ENCODE peak calls at places on chromosomes 16 and 17, in four cellular contexts. O, Y, F and W are unnamed samples.

GRCh38 chr17:17700251-17700969 is 19.2 kb downstream of the RAI1 start:
- DNase-seq in Y (peak), F (no peak), O (no peak), W (peak)

GRCh38 chr16:20383106-20384029 is 21.2 kb downstream of the PDILT start:
- DNase-seq in F (no peak), O (peak), Y (peak), W (peak)

GRCh38 chr17:40318835-40319332 is 9.9 kb downstream of the RARA start:
- DNase-seq in O (no peak), Y (no peak), F (no peak), W (no peak)

GRCh38 chr16:14011846-14012245 is 59.3 kb upstream of the MRTFB start:
- DNase-seq in F (no peak), Y (no peak), O (no peak), W (no peak)

GRCh38 chr17:74276561-74277009 is 2.6 kb downstream of the DNAI2 start:
- DNase-seq in F (no peak), Y (no peak), O (peak), W (no peak)

GRCh38 chr17:66304304-66305174 is 2.1 kb downstream of the PRKCA start:
- DNase-seq in Y (peak), F (no peak), O (no peak), W (peak)

GRCh38 chr17:73432624-73433190 is 120.9 kb upstream of the CDC42EP4 start:
- DNase-seq in Y (no peak), F (no peak), O (no peak), W (no peak)

GRCh38 chr17:39863918-39864746 is at the start of gene IKZF3:
- DNase-seq in Y (peak), F (peak), O (peak), W (no peak)

GRCh38 chr16:16143038-16143763 is 80.1 kb downstream of the ABCC6 start:
- DNase-seq in O (no peak), Y (no peak), F (no peak), W (no peak)

GRCh38 chr17:50467114-50467854 is 1.4 kb downstream of the CHAD start:
- DNase-seq in F (no peak), Y (no peak), O (no peak), W (no peak)

GRCh38 chr17:74206332-74206818 is 2.9 kb downstream of the RPL38 start:
- DNase-seq in Y (no peak), O (no peak), F (no peak), W (no peak)

GRCh38 chr16:14487579-14487978 is 142.5 kb downstream of the PARN start:
- DNase-seq in Y (no peak), O (no peak), F (no peak), W (no peak)

GRCh38 chr17:17590883-17591407 is 563 bp downstream of the PEMT start:
- DNase-seq in Y (no peak), F (no peak), O (no peak), W (no peak)

GRCh38 chr17:49359990-49360795 is 1.9 kb downstream of the ZNF652 start:
- DNase-seq in F (no peak), O (no peak), Y (peak), W (no peak)

GRCh38 chr16:76897816-76898215 is 293.2 kb upstream of the MON1B start:
- DNase-seq in Y (no peak), O (no peak), F (no peak), W (no peak)

GRCh38 chr16:53549970-53550406 is 47.0 kb upstream of the AKTIP start:
- DNase-seq in O (peak), F (no peak), Y (peak), W (peak)

GRCh38 chr16:51845586-51845985 is 694.5 kb upstream of the SALL1 start:
- DNase-seq in Y (no peak), O (no peak), F (no peak), W (no peak)

GRCh38 chr17:73534575-73534940 is 109.7 kb downstream of the SDK2 start:
- DNase-seq in F (no peak), Y (no peak), O (no peak), W (no peak)

GRCh38 chr16:83501481-83501880 is 306.3 kb upstream of the HSBP1 start:
- DNase-seq in O (no peak), F (no peak), Y (no peak), W (no peak)

GRCh38 chr17:40056379-40057005 is 2.3 kb upstream of the MED24 start:
- DNase-seq in O (no peak), Y (no peak), F (no peak), W (no peak)

GRCh38 chr17:49516190-49516589 is 21.1 kb downstream of the NGFR start:
- DNase-seq in F (no peak), Y (no peak), O (no peak), W (no peak)

GRCh38 chr16:31715915-31716314 is 157.7 kb upstream of the ZNF267 start:
- DNase-seq in F (no peak), Y (no peak), O (no peak), W (no peak)

GRCh38 chr16:4944333-4945281 is 7.7 kb upstream of the PPL start:
- DNase-seq in O (peak), Y (peak), F (peak), W (peak)

GRCh38 chr17:76427457-76428231 is 25.3 kb downstream of the UBE2O start:
- DNase-seq in O (no peak), F (no peak), Y (no peak), W (no peak)

GRCh38 chr16:70700101-70701020 is 14.5 kb upstream of the MTSS2 start:
- DNase-seq in F (no peak), O (peak), Y (peak), W (no peak)

GRCh38 chr16:86725401-86725800 is 147.1 kb downstream of the FOXL1 start:
- DNase-seq in Y (no peak), F (no peak), O (no peak), W (no peak)

GRCh38 chr16:68369697-68370096 is 58.9 kb downstream of the PRMT7 start:
- DNase-seq in Y (peak), O (no peak), F (no peak), W (no peak)